ENCODE peak calls at places on chromosomes 1 and 21, in ten cellular contexts. D is amniotic stem cell; M is left cardiac atrium; G is hepatic stellate cell; B is neural progenitor cell; A is GM13976; Q is HEK293T; V is activated CD4-positive, alpha-beta T cell treated with anti-CD3 and anti-CD28 coated beads for 24 hours; C is brain microvascular endothelial cell; P is psoas muscle. Y is an unnamed sample.
A peak's percentile ranks its signal among the peaks of the same experiment; 100 is the strongest.

GRCh38 chr1:110210604-110211502 is 739 bp downstream of the KCNC4 start:
- DNase-seq in C (no peak), P (peak; percentile 66), A (peak; percentile 61), B (peak; percentile 77), D (no peak), M (peak; percentile 67), V (peak; percentile 16), G (peak; percentile 45), Q (peak; percentile 66), Y (peak; percentile 71)

GRCh38 chr21:43211085-43212071 is 42.6 kb downstream of the CRYAA start:
- DNase-seq in P (peak; percentile 56), V (no peak), D (no peak), B (peak; percentile 60), C (no peak), M (peak; percentile 56), Q (no peak), A (no peak), G (no peak), Y (peak; percentile 63)

GRCh38 chr1:228884615-228885566 is 149.6 kb downstream of the RHOU start:
- DNase-seq in B (no peak), C (no peak), A (no peak), V (no peak), Q (no peak), M (no peak), G (no peak), P (no peak), D (no peak), Y (peak; percentile 43)

GRCh38 chr1:242523968-242524570 is 428 bp downstream of the PLD5 start:
- DNase-seq in Q (peak; percentile 77), M (no peak), A (peak; percentile 52), V (no peak), C (no peak), G (peak; percentile 30), P (no peak), B (peak; percentile 85), D (no peak), Y (peak; percentile 86)

GRCh38 chr21:28148400-28149064 is 844.1 kb downstream of the LTN1 start:
- DNase-seq in D (no peak), M (no peak), A (no peak), B (no peak), V (no peak), P (no peak), C (no peak), G (no peak), Q (no peak), Y (no peak)

GRCh38 chr1:24506706-24507422 is 4.2 kb downstream of the RCAN3 start:
- DNase-seq in D (no peak), P (no peak), C (no peak), G (no peak), M (no peak), A (no peak), V (no peak), B (peak; percentile 46), Q (no peak), Y (no peak)

GRCh38 chr1:208026880-208027438 is 116.0 kb upstream of the CD34 start:
- DNase-seq in D (no peak), P (peak; percentile 77), Q (no peak), V (no peak), A (no peak), M (no peak), B (peak; percentile 46), C (no peak), G (no peak), Y (no peak)

GRCh38 chr1:244150071-244150470 is 99.0 kb downstream of the ZBTB18 start:
- DNase-seq in V (no peak), Q (no peak), D (no peak), B (no peak), C (no peak), P (no peak), A (no peak), G (no peak), M (no peak), Y (no peak)

GRCh38 chr1:60173729-60174128 is 100.2 kb upstream of the C1orf87 start:
- DNase-seq in D (no peak), P (no peak), V (no peak), Q (no peak), G (no peak), A (no peak), M (no peak), C (no peak), B (no peak), Y (no peak)

GRCh38 chr21:28421716-28422480 is 570.8 kb downstream of the LTN1 start:
- DNase-seq in C (peak; percentile 47), A (no peak), D (no peak), Q (no peak), M (no peak), B (no peak), G (peak; percentile 37), V (no peak), P (no peak), Y (no peak)

GRCh38 chr1:244836598-244836997 is 1.1 kb downstream of the COX20 start:
- DNase-seq in G (no peak), D (no peak), A (no peak), C (no peak), P (no peak), Q (no peak), B (no peak), M (no peak), V (no peak), Y (no peak)

GRCh38 chr1:160171352-160171751 is 19.0 kb upstream of the CASQ1 start:
- DNase-seq in A (no peak), C (peak; percentile 29), G (peak; percentile 47), P (no peak), B (no peak), M (no peak), Q (no peak), V (no peak), D (no peak), Y (no peak)

GRCh38 chr1:234753979-234754378 is 144.0 kb upstream of the IRF2BP2 start:
- DNase-seq in G (no peak), M (no peak), C (no peak), P (no peak), D (no peak), Q (no peak), A (no peak), V (no peak), B (no peak), Y (no peak)

GRCh38 chr1:188244681-188245080 is 1415.9 kb downstream of the PLA2G4A start:
- DNase-seq in Q (no peak), M (no peak), B (no peak), P (no peak), V (no peak), G (no peak), C (no peak), D (no peak), A (no peak), Y (no peak)

GRCh38 chr21:21751286-21751685 is 753.1 kb downstream of the NCAM2 start:
- DNase-seq in M (no peak), Q (no peak), A (no peak), G (no peak), V (no peak), B (no peak), P (no peak), C (no peak), D (no peak), Y (no peak)

GRCh38 chr1:183807549-183808168 is 2.7 kb downstream of the RGL1 start:
- DNase-seq in V (no peak), Q (no peak), A (peak; percentile 47), B (no peak), P (no peak), D (no peak), M (peak; percentile 40), G (no peak), C (peak; percentile 54), Y (peak; percentile 77)

GRCh38 chr1:53619811-53620619 is 118.9 kb downstream of the GLIS1 start:
- DNase-seq in Q (no peak), D (no peak), G (no peak), B (no peak), A (no peak), P (no peak), V (no peak), M (no peak), C (no peak), Y (peak; percentile 58)

GRCh38 chr1:20498116-20498515 is 9.8 kb downstream of the MUL1 start:
- DNase-seq in Q (no peak), D (no peak), C (no peak), M (no peak), A (no peak), B (no peak), V (no peak), P (no peak), G (no peak), Y (no peak)

Y was measured in islet precursor cell.